ENCODE peak calls at places on chromosomes 5 and 9, in four cellular contexts. U, E, D and K are unnamed samples.

GRCh38 chr9:133109931-133110650 is 10.9 kb downstream of the RALGDS start:
- DNase-seq in U (no peak), E (no peak), D (no peak), K (no peak)

GRCh38 chr5:108451269-108451668 is 69.4 kb upstream of the FBXL17 start:
- DNase-seq in E (no peak), U (no peak), D (no peak), K (no peak)

GRCh38 chr9:121354141-121354540 is 15.9 kb downstream of the STOM start:
- DNase-seq in E (no peak), U (no peak), D (no peak), K (no peak)

GRCh38 chr9:108083160-108083559 is 593.6 kb upstream of the KLF4 start:
- DNase-seq in U (no peak), E (no peak), D (no peak), K (no peak)

GRCh38 chr5:139664273-139664693 is 16.1 kb downstream of the CXXC5 start:
- DNase-seq in D (no peak), U (no peak), E (no peak), K (no peak)

GRCh38 chr9:120235081-120235480 is 344.9 kb downstream of the CDK5RAP2 start:
- DNase-seq in E (no peak), D (no peak), U (no peak), K (no peak)

GRCh38 chr5:31530541-31531265 is 1.2 kb downstream of the DROSHA start:
- DNase-seq in U (no peak), E (no peak), D (peak; percentile 24), K (peak; percentile 79)

GRCh38 chr5:57650360-57651069 is 167.9 kb upstream of the ACTBL2 start:
- DNase-seq in E (no peak), D (peak; percentile 73), U (peak; percentile 33), K (peak; percentile 57)

GRCh38 chr5:10454591-10455272 is 13.1 kb downstream of the ROPN1L start:
- DNase-seq in D (peak; percentile 75), U (peak; percentile 50), E (no peak), K (peak; percentile 75)

GRCh38 chr5:81067406-81067805 is 107.2 kb downstream of the RASGRF2 start:
- DNase-seq in D (no peak), E (no peak), U (no peak), K (no peak)

GRCh38 chr5:74493426-74493825 is 147.1 kb downstream of the ENC1 start:
- DNase-seq in E (no peak), D (no peak), U (peak; percentile 38), K (peak; percentile 31)

GRCh38 chr5:140321796-140322195 is 18.9 kb upstream of the PFDN1 start:
- DNase-seq in D (no peak), E (no peak), U (no peak), K (no peak)

GRCh38 chr5:143401846-143402463 is 1.5 kb downstream of the NR3C1 start:
- DNase-seq in E (no peak), U (peak; percentile 21), D (no peak), K (no peak)

GRCh38 chr9:36961568-36962360 is 72.3 kb downstream of the PAX5 start:
- DNase-seq in U (peak; percentile 37), E (no peak), D (no peak), K (no peak)

GRCh38 chr5:106584268-106584667 is 1086.5 kb downstream of the EFNA5 start:
- DNase-seq in D (no peak), U (peak; percentile 1), E (no peak), K (no peak)

GRCh38 chr9:131382850-131383729 is 10.8 kb upstream of the PRRC2B start:
- DNase-seq in D (peak; percentile 81), E (no peak), U (peak; percentile 89), K (peak; percentile 34)

GRCh38 chr9:136333486-136333885 is 6.1 kb downstream of the GPSM1 start:
- DNase-seq in D (no peak), U (no peak), E (no peak), K (no peak)

GRCh38 chr9:122350577-122351355 is 20.1 kb upstream of the PTGS1 start:
- DNase-seq in U (peak; percentile 89), D (peak; percentile 68), E (peak; percentile 79), K (peak; percentile 57)

GRCh38 chr9:136506425-136506824 is 23.6 kb upstream of the SEC16A start:
- DNase-seq in D (no peak), U (no peak), E (no peak), K (no peak)

GRCh38 chr5:76180817-76181805 is 97.9 kb downstream of the SV2C start:
- DNase-seq in D (peak; percentile 11), U (peak; percentile 3), E (no peak), K (no peak)

GRCh38 chr5:57493034-57493433 is 10.4 kb upstream of the ACTBL2 start:
- DNase-seq in D (peak; percentile 29), E (no peak), U (peak; percentile 64), K (peak; percentile 3)

GRCh38 chr5:98827161-98827560 is 53.7 kb downstream of the RGMB start:
- DNase-seq in U (peak; percentile 71), D (peak; percentile 37), E (no peak), K (peak; percentile 7)

GRCh38 chr5:9168791-9169611 is 376.9 kb downstream of the SEMA5A start:
- DNase-seq in D (no peak), U (peak; percentile 53), E (no peak), K (no peak)

GRCh38 chr9:90029996-90030395 is 425.2 kb downstream of the GADD45G start:
- DNase-seq in E (no peak), D (peak; percentile 21), U (peak; percentile 48), K (no peak)

GRCh38 chr5:180375291-180375690 is 22.2 kb upstream of the GFPT2 start:
- DNase-seq in E (no peak), U (no peak), D (no peak), K (no peak)